ENCODE peak calls at places on chromosome 19, in ten cellular contexts. P is effector memory CD4-positive, alpha-beta T cell; I is stimulated activated CD8-positive, alpha-beta memory T cell treated with anti-CD3 and anti-CD28 coated beads, Interleukin-7, amount 100 ng/mL, for 1 hour; Q is CD8-positive, alpha-beta T cell; N is prostate gland; F is T-cell; X is WTC11; L is NCI-H1417; S is effector CD4-positive, alpha-beta T cell; H is GDM1. M is an unnamed sample.
A peak's percentile ranks its signal among the peaks of the same experiment; 100 is the strongest.

GRCh38 chr19:34960940-34961679 is 2.9 kb downstream of the ZNF792 start:
- DNase-seq in P (no peak), I (no peak), Q (no peak), N (no peak), F (no peak), X (no peak), L (no peak), S (no peak), H (no peak), M (no peak)

GRCh38 chr19:22602631-22603272 is 31.4 kb upstream of the ZNF492 start:
- DNase-seq in P (no peak), I (no peak), Q (no peak), N (no peak), F (no peak), X (no peak), L (no peak), S (no peak), H (no peak), M (no peak)

GRCh38 chr19:47499863-47500830 is 14.7 kb downstream of the NAPA start:
- DNase-seq in P (no peak), I (no peak), Q (no peak), N (peak; percentile 86), F (no peak), X (peak; percentile 54), L (no peak), S (no peak), H (no peak), M (no peak)

GRCh38 chr19:33202546-33203507 is 8.7 kb downstream of the LRP3 start:
- DNase-seq in P (no peak), I (no peak), Q (no peak), N (no peak), F (no peak), X (no peak), L (no peak), S (no peak), H (no peak), M (no peak)

GRCh38 chr19:44072543-44073401 is 813 bp downstream of the ZNF284 start:
- DNase-seq in P (no peak), I (no peak), Q (no peak), N (no peak), F (no peak), X (no peak), L (peak; percentile 27), S (no peak), H (no peak), M (no peak)

GRCh38 chr19:42199440-42200115 is 17.9 kb downstream of the DEDD2 start:
- DNase-seq in P (peak; percentile 46), I (no peak), Q (no peak), N (peak; percentile 43), F (peak; percentile 52), X (peak; percentile 54), L (no peak), S (peak; percentile 27), H (peak; percentile 75), M (peak; percentile 47)

GRCh38 chr19:16457195-16457953 is 14.4 kb downstream of the EPS15L1 start:
- DNase-seq in P (no peak), I (no peak), Q (no peak), N (no peak), F (no peak), X (peak; percentile 32), L (no peak), S (no peak), H (no peak), M (no peak)

GRCh38 chr19:40673377-40673776 is 17.1 kb downstream of the NUMBL start:
- DNase-seq in P (no peak), I (no peak), Q (no peak), N (no peak), F (no peak), X (no peak), L (no peak), S (no peak), H (no peak), M (no peak)

GRCh38 chr19:46862504-46862835 is 1.7 kb downstream of the ARHGAP35 start:
- DNase-seq in P (no peak), I (no peak), Q (no peak), N (no peak), F (no peak), X (no peak), L (no peak), S (no peak), H (no peak), M (no peak)

GRCh38 chr19:50357178-50358100 is 8.0 kb downstream of the NAPSA start:
- DNase-seq in P (peak; percentile 80), I (peak; percentile 67), Q (peak; percentile 80), N (peak; percentile 62), F (peak; percentile 87), X (peak; percentile 86), L (peak; percentile 85), S (peak; percentile 82), H (peak; percentile 79), M (peak; percentile 87)

GRCh38 chr19:46944123-46944718 is 75.4 kb upstream of the NPAS1 start:
- DNase-seq in P (no peak), I (no peak), Q (no peak), N (no peak), F (no peak), X (no peak), L (no peak), S (no peak), H (no peak), M (no peak)